ENCODE peak calls at places on chromosome 2, in four cellular contexts. P, Q, I and R are unnamed samples.

GRCh38 chr2:149741646-149742045 is 154.1 kb upstream of the MMADHC start:
- DNase-seq in P (no peak), Q (no peak), I (peak), R (no peak)

GRCh38 chr2:236244256-236244655 is 19.9 kb downstream of the ASB18 start:
- DNase-seq in P (no peak), Q (no peak), I (no peak), R (no peak)

GRCh38 chr2:29249666-29250253 is 134.5 kb downstream of the CLIP4 start:
- DNase-seq in P (no peak), Q (no peak), I (no peak), R (no peak)

GRCh38 chr2:240836781-240837467 is 16.9 kb upstream of the KIF1A start:
- DNase-seq in P (no peak), Q (peak), I (peak), R (no peak)

GRCh38 chr2:220394433-220394832 is 767.0 kb downstream of the SLC4A3 start:
- DNase-seq in P (peak), Q (no peak), I (no peak), R (no peak)

GRCh38 chr2:190984595-190984994 is 29.4 kb downstream of the STAT1 start:
- DNase-seq in P (no peak), Q (no peak), I (peak), R (no peak)

GRCh38 chr2:142757111-142757510 is 120.4 kb upstream of the KYNU start:
- DNase-seq in P (no peak), Q (no peak), I (no peak), R (no peak)

GRCh38 chr2:236712304-236712703 is 142.7 kb downstream of the ACKR3 start:
- DNase-seq in P (no peak), Q (no peak), I (no peak), R (no peak)

GRCh38 chr2:56168163-56168562 is 15.6 kb upstream of the CCDC85A start:
- DNase-seq in P (peak), Q (no peak), I (no peak), R (no peak)

GRCh38 chr2:53373126-53373525 is 394.5 kb upstream of the CHAC2 start:
- DNase-seq in P (no peak), Q (no peak), I (no peak), R (no peak)

GRCh38 chr2:42195559-42195958 is 26.4 kb downstream of the EML4 start:
- DNase-seq in P (no peak), Q (no peak), I (peak), R (no peak)

GRCh38 chr2:197707316-197708213 is 2.4 kb downstream of the MARS2 start:
- DNase-seq in P (no peak), Q (no peak), I (peak), R (no peak)

GRCh38 chr2:161113693-161114417 is 46.4 kb upstream of the TANK start:
- DNase-seq in P (no peak), Q (no peak), I (no peak), R (no peak)

GRCh38 chr2:197237720-197238370 is 72.7 kb downstream of the ANKRD44 start:
- DNase-seq in P (no peak), Q (no peak), I (no peak), R (no peak)

GRCh38 chr2:226098861-226099466 is 699.5 kb downstream of the NYAP2 start:
- DNase-seq in P (no peak), Q (no peak), I (no peak), R (no peak)

GRCh38 chr2:207619764-207620203 is 5.4 kb downstream of the METTL21A start:
- DNase-seq in P (no peak), Q (no peak), I (no peak), R (no peak)

GRCh38 chr2:219856602-219857001 is 229.2 kb downstream of the SLC4A3 start:
- DNase-seq in P (no peak), Q (no peak), I (no peak), R (no peak)

GRCh38 chr2:50661682-50662081 is 370.2 kb downstream of the NRXN1 start:
- DNase-seq in P (no peak), Q (no peak), I (no peak), R (no peak)

GRCh38 chr2:239319261-239319661 is 81.6 kb downstream of the HDAC4 start:
- DNase-seq in P (no peak), Q (no peak), I (no peak), R (no peak)

GRCh38 chr2:123720760-123721159 is 304.3 kb upstream of the CNTNAP5 start:
- DNase-seq in P (peak), Q (no peak), I (no peak), R (no peak)

GRCh38 chr2:233130481-233130970 is 70.4 kb downstream of the INPP5D start:
- DNase-seq in P (no peak), Q (no peak), I (no peak), R (no peak)

GRCh38 chr2:44547713-44548112 is 186.0 kb downstream of the CAMKMT start:
- DNase-seq in P (no peak), Q (no peak), I (no peak), R (no peak)

GRCh38 chr2:189082576-189082975 is 97.0 kb downstream of the COL5A2 start:
- DNase-seq in P (no peak), Q (no peak), I (peak), R (no peak)

GRCh38 chr2:10944799-10945198 is 33.1 kb downstream of the KCNF1 start:
- DNase-seq in P (no peak), Q (no peak), I (no peak), R (no peak)